ENCODE peak calls at places on chromosome 17, in ten cellular contexts. One of them, this sample, is unnamed.
A peak's percentile ranks its signal among the peaks of the same experiment; 100 is the strongest.

GRCh38 chr17:76755285-76755684 is 17.4 kb downstream of the MFSD11 start:
- DNase-seq in mucosa of descending colon: no peak
- DNase-seq in PC-3: no peak
- DNase-seq in heart right ventricle: no peak
- DNase-seq in fibroblast of pulmonary artery: no peak
- DNase-seq in colonic mucosa: no peak
- DNase-seq in chondrocyte: no peak
- DNase-seq in sigmoid colon: no peak
- DNase-seq in progenitor cell of endocrine pancreas: no peak
- DNase-seq in B cell: no peak
- DNase-seq in this sample: no peak

GRCh38 chr17:83189673-83190385 is 110.4 kb downstream of the METRNL start:
- DNase-seq in mucosa of descending colon: peak; percentile 53
- DNase-seq in PC-3: no peak
- DNase-seq in heart right ventricle: peak; percentile 41
- DNase-seq in fibroblast of pulmonary artery: peak; percentile 29
- DNase-seq in colonic mucosa: peak; percentile 29
- DNase-seq in chondrocyte: peak; percentile 91
- DNase-seq in sigmoid colon: peak; percentile 79
- DNase-seq in progenitor cell of endocrine pancreas: no peak
- DNase-seq in B cell: no peak
- DNase-seq in this sample: peak; percentile 49

GRCh38 chr17:48427598-48427997 is 2.4 kb downstream of the SKAP1 start:
- DNase-seq in mucosa of descending colon: no peak
- DNase-seq in PC-3: peak; percentile 22
- DNase-seq in heart right ventricle: no peak
- DNase-seq in fibroblast of pulmonary artery: no peak
- DNase-seq in colonic mucosa: no peak
- DNase-seq in chondrocyte: no peak
- DNase-seq in sigmoid colon: no peak
- DNase-seq in progenitor cell of endocrine pancreas: no peak
- DNase-seq in B cell: peak; percentile 50
- DNase-seq in this sample: no peak

GRCh38 chr17:31309525-31309924 is 4.3 kb downstream of the EVI2B start:
- DNase-seq in mucosa of descending colon: no peak
- DNase-seq in PC-3: no peak
- DNase-seq in heart right ventricle: no peak
- DNase-seq in fibroblast of pulmonary artery: no peak
- DNase-seq in colonic mucosa: no peak
- DNase-seq in chondrocyte: no peak
- DNase-seq in sigmoid colon: no peak
- DNase-seq in progenitor cell of endocrine pancreas: no peak
- DNase-seq in B cell: peak; percentile 53
- DNase-seq in this sample: no peak

GRCh38 chr17:13874817-13875216 is 194.5 kb upstream of the COX10 start:
- DNase-seq in mucosa of descending colon: no peak
- DNase-seq in PC-3: no peak
- DNase-seq in heart right ventricle: no peak
- DNase-seq in fibroblast of pulmonary artery: no peak
- DNase-seq in colonic mucosa: no peak
- DNase-seq in chondrocyte: no peak
- DNase-seq in sigmoid colon: no peak
- DNase-seq in progenitor cell of endocrine pancreas: no peak
- DNase-seq in B cell: no peak
- DNase-seq in this sample: no peak

GRCh38 chr17:145671-146541 is 8.5 kb downstream of the SCGB1C2 start:
- DNase-seq in mucosa of descending colon: peak; percentile 21
- DNase-seq in PC-3: no peak
- DNase-seq in heart right ventricle: no peak
- DNase-seq in fibroblast of pulmonary artery: no peak
- DNase-seq in colonic mucosa: peak; percentile 10
- DNase-seq in chondrocyte: peak; percentile 75
- DNase-seq in sigmoid colon: peak; percentile 61
- DNase-seq in progenitor cell of endocrine pancreas: no peak
- DNase-seq in B cell: no peak
- DNase-seq in this sample: no peak

GRCh38 chr17:65515959-65516948 is 45.2 kb downstream of the AXIN2 start:
- DNase-seq in mucosa of descending colon: no peak
- DNase-seq in PC-3: no peak
- DNase-seq in heart right ventricle: no peak
- DNase-seq in fibroblast of pulmonary artery: peak; percentile 17
- DNase-seq in colonic mucosa: no peak
- DNase-seq in chondrocyte: no peak
- DNase-seq in sigmoid colon: peak; percentile 43
- DNase-seq in progenitor cell of endocrine pancreas: no peak
- DNase-seq in B cell: no peak
- DNase-seq in this sample: no peak

GRCh38 chr17:37833237-37833859 is 88.5 kb upstream of the HNF1B start:
- DNase-seq in mucosa of descending colon: no peak
- DNase-seq in PC-3: no peak
- DNase-seq in heart right ventricle: no peak
- DNase-seq in fibroblast of pulmonary artery: no peak
- DNase-seq in colonic mucosa: no peak
- DNase-seq in chondrocyte: no peak
- DNase-seq in sigmoid colon: no peak
- DNase-seq in progenitor cell of endocrine pancreas: no peak
- DNase-seq in B cell: no peak
- DNase-seq in this sample: no peak

GRCh38 chr17:75611746-75612437 is 21.3 kb upstream of the SMIM5 start:
- DNase-seq in mucosa of descending colon: peak; percentile 66
- DNase-seq in PC-3: peak; percentile 23
- DNase-seq in heart right ventricle: no peak
- DNase-seq in fibroblast of pulmonary artery: no peak
- DNase-seq in colonic mucosa: peak; percentile 74
- DNase-seq in chondrocyte: no peak
- DNase-seq in sigmoid colon: no peak
- DNase-seq in progenitor cell of endocrine pancreas: no peak
- DNase-seq in B cell: no peak
- DNase-seq in this sample: no peak

GRCh38 chr17:75996665-75997590 is 3.7 kb upstream of the CDK3 start:
- DNase-seq in mucosa of descending colon: peak; percentile 88
- DNase-seq in PC-3: peak; percentile 90
- DNase-seq in heart right ventricle: no peak
- DNase-seq in fibroblast of pulmonary artery: peak; percentile 39
- DNase-seq in colonic mucosa: peak; percentile 88
- DNase-seq in chondrocyte: peak; percentile 63
- DNase-seq in sigmoid colon: peak; percentile 68
- DNase-seq in progenitor cell of endocrine pancreas: no peak
- DNase-seq in B cell: peak; percentile 60
- DNase-seq in this sample: peak; percentile 11

DNA sequence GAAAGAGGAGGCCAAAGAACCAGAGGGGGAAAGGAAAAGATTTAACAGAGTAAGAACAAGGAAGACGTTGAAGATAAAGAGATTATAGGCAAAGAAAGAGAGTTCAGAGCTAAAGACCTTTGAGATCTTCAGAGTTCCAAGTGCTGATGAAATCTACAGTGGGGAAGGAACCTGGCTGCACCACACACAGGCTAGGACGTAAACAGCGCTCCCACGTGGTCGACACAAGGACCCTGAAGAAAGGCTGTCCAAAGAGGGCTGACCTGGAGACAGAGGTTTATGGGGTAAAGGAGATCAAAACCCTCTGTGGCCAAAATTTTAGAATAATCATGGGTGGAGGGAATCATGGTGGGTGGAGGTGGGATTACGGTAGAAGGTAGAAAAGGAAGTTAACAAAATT is 121.6 kb downstream of the PMP22 start:
- DNase-seq in mucosa of descending colon: no peak
- DNase-seq in PC-3: no peak
- DNase-seq in heart right ventricle: no peak
- DNase-seq in fibroblast of pulmonary artery: no peak
- DNase-seq in colonic mucosa: no peak
- DNase-seq in chondrocyte: no peak
- DNase-seq in sigmoid colon: no peak
- DNase-seq in progenitor cell of endocrine pancreas: no peak
- DNase-seq in B cell: no peak
- DNase-seq in this sample: no peak
- TF ChIP-seq CTCF in mucosa of descending colon: no peak
- TF ChIP-seq CTCF in PC-3: peak; percentile 24
- TF ChIP-seq CTCF in heart right ventricle: no peak
- TF ChIP-seq CTCF in fibroblast of pulmonary artery: no peak
- TF ChIP-seq CTCF in colonic mucosa: no peak
- TF ChIP-seq CTCF in chondrocyte: no peak
- TF ChIP-seq CTCF in sigmoid colon: no peak
- TF ChIP-seq CTCF in progenitor cell of endocrine pancreas: no peak
- TF ChIP-seq CTCF in B cell: no peak
- TF ChIP-seq CTCF in this sample: no peak

GRCh38 chr17:11922634-11923033 is 74.6 kb downstream of the ZNF18 start:
- DNase-seq in mucosa of descending colon: no peak
- DNase-seq in PC-3: no peak
- DNase-seq in heart right ventricle: no peak
- DNase-seq in fibroblast of pulmonary artery: no peak
- DNase-seq in colonic mucosa: no peak
- DNase-seq in chondrocyte: no peak
- DNase-seq in sigmoid colon: no peak
- DNase-seq in progenitor cell of endocrine pancreas: no peak
- DNase-seq in B cell: no peak
- DNase-seq in this sample: no peak
- TF ChIP-seq CTCF in mucosa of descending colon: no peak
- TF ChIP-seq CTCF in PC-3: no peak
- TF ChIP-seq CTCF in heart right ventricle: no peak
- TF ChIP-seq CTCF in fibroblast of pulmonary artery: no peak
- TF ChIP-seq CTCF in colonic mucosa: no peak
- TF ChIP-seq CTCF in chondrocyte: no peak
- TF ChIP-seq CTCF in sigmoid colon: no peak
- TF ChIP-seq CTCF in progenitor cell of endocrine pancreas: no peak
- TF ChIP-seq CTCF in B cell: no peak
- TF ChIP-seq CTCF in this sample: no peak

DNA sequence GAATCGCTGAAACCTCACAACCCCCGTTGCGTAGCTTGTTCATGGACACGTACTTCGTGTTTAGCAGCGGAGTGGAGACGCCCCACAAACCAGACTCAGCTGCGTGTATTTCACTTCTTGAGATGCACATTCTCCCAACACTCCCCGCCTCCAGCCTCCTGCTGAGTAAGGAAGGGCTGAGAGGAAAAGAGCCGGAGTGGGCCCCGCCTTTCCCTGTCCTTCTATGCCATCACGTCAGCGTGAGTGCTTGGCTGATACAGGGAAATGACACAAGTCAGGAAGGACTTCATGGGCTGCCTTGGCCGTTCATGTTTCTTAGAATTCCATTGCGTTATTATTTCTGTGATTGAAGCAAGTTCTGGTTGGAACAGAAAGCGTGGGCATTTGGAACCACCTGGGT is 68.6 kb upstream of the CBX4 start:
- DNase-seq in mucosa of descending colon: peak; percentile 64
- DNase-seq in PC-3: no peak
- DNase-seq in heart right ventricle: no peak
- DNase-seq in fibroblast of pulmonary artery: no peak
- DNase-seq in colonic mucosa: peak; percentile 67
- DNase-seq in chondrocyte: peak; percentile 64
- DNase-seq in sigmoid colon: no peak
- DNase-seq in progenitor cell of endocrine pancreas: no peak
- DNase-seq in B cell: no peak
- DNase-seq in this sample: no peak
- TF ChIP-seq CTCF in mucosa of descending colon: no peak
- TF ChIP-seq CTCF in PC-3: no peak
- TF ChIP-seq CTCF in heart right ventricle: no peak
- TF ChIP-seq CTCF in fibroblast of pulmonary artery: no peak
- TF ChIP-seq CTCF in colonic mucosa: no peak
- TF ChIP-seq CTCF in chondrocyte: no peak
- TF ChIP-seq CTCF in sigmoid colon: no peak
- TF ChIP-seq CTCF in progenitor cell of endocrine pancreas: no peak
- TF ChIP-seq CTCF in B cell: no peak
- TF ChIP-seq CTCF in this sample: no peak

DNA sequence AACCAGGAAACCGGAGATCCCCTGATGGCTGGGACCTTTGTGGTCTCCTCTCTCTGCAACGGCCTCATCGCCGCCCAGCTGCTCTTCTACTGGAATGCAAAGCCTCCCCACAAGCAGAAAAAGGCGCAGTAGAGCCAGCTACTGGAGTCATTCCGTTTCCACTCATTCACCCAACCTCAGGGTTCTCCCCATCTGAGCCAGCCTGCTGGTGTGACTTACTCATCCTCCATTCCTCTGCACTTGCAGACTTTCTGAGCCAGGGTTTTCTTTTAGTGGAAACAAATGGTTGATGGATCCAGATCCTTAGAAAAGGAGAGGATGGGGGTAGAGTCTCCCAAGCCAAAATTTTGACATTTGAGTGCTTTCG is 2.5 kb downstream of the SOX15 start:
- DNase-seq in mucosa of descending colon: no peak
- DNase-seq in PC-3: peak; percentile 16
- DNase-seq in heart right ventricle: no peak
- DNase-seq in fibroblast of pulmonary artery: peak; percentile 68
- DNase-seq in colonic mucosa: no peak
- DNase-seq in chondrocyte: no peak
- DNase-seq in sigmoid colon: no peak
- DNase-seq in progenitor cell of endocrine pancreas: no peak
- DNase-seq in B cell: no peak
- DNase-seq in this sample: peak; percentile 97
- TF ChIP-seq CTCF in mucosa of descending colon: no peak
- TF ChIP-seq CTCF in PC-3: no peak
- TF ChIP-seq CTCF in heart right ventricle: no peak
- TF ChIP-seq CTCF in fibroblast of pulmonary artery: no peak
- TF ChIP-seq CTCF in colonic mucosa: no peak
- TF ChIP-seq CTCF in chondrocyte: no peak
- TF ChIP-seq CTCF in sigmoid colon: no peak
- TF ChIP-seq CTCF in progenitor cell of endocrine pancreas: no peak
- TF ChIP-seq CTCF in B cell: no peak
- TF ChIP-seq CTCF in this sample: peak; percentile 36

DNA sequence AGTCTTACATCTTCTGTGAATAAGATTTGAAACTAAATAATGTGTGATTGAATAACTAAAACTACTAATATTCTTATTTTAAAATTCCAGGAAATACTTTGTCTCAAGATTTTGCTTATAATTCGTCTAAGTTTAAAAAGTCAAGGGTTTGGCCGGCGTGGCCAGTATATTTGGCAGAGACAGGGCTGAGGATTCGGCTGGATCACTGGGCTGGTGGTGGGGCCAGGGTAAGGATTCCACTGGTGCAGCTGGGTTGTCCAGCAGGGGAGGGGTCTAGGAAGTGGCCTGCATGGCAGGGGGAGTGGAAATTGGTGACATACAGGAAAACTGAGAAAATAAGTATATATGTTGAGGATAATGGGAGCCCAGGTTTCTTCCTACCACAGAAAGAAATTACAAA is 75.7 kb downstream of the MYO1D start:
- DNase-seq in mucosa of descending colon: no peak
- DNase-seq in PC-3: no peak
- DNase-seq in heart right ventricle: no peak
- DNase-seq in fibroblast of pulmonary artery: no peak
- DNase-seq in colonic mucosa: no peak
- DNase-seq in chondrocyte: no peak
- DNase-seq in sigmoid colon: no peak
- DNase-seq in progenitor cell of endocrine pancreas: no peak
- DNase-seq in B cell: no peak
- DNase-seq in this sample: no peak
- TF ChIP-seq CTCF in mucosa of descending colon: no peak
- TF ChIP-seq CTCF in PC-3: no peak
- TF ChIP-seq CTCF in heart right ventricle: no peak
- TF ChIP-seq CTCF in fibroblast of pulmonary artery: no peak
- TF ChIP-seq CTCF in colonic mucosa: no peak
- TF ChIP-seq CTCF in chondrocyte: no peak
- TF ChIP-seq CTCF in sigmoid colon: no peak
- TF ChIP-seq CTCF in progenitor cell of endocrine pancreas: no peak
- TF ChIP-seq CTCF in B cell: no peak
- TF ChIP-seq CTCF in this sample: no peak